ENCODE peak calls at places on chromosomes 12 and 14, in eight cellular contexts. One of them, this sample, is unnamed. For H3K4me1, the result is how much of the 10 kb centered on the place peaks cover.

GRCh38 chr14:93543766-93544165 is 113.0 kb downstream of the UNC79 start:
- DNase-seq in BE2C: no peak
- DNase-seq in CD8-positive, alpha-beta T cell: no peak
- DNase-seq in mesendoderm: no peak
- DNase-seq in A549: peak
- DNase-seq in cardiac muscle cell: peak
- DNase-seq in heart right ventricle: no peak
- DNase-seq in body of pancreas: no peak
- DNase-seq in this sample: no peak

GRCh38 chr14:73785834-73786631 is 65.6 kb upstream of the PTGR2 start:
- DNase-seq in BE2C: peak
- DNase-seq in CD8-positive, alpha-beta T cell: peak
- DNase-seq in mesendoderm: peak
- DNase-seq in A549: peak
- DNase-seq in cardiac muscle cell: peak
- DNase-seq in heart right ventricle: peak
- DNase-seq in body of pancreas: peak
- DNase-seq in this sample: peak

GRCh38 chr12:108584456-108585065 is 13.3 kb downstream of the TMEM119 start:
- DNase-seq in BE2C: no peak
- DNase-seq in CD8-positive, alpha-beta T cell: no peak
- DNase-seq in mesendoderm: no peak
- DNase-seq in A549: no peak
- DNase-seq in cardiac muscle cell: no peak
- DNase-seq in heart right ventricle: no peak
- DNase-seq in body of pancreas: no peak
- DNase-seq in this sample: no peak

GRCh38 chr12:72241552-72241951 is 30.6 kb upstream of the TRHDE start:
- DNase-seq in BE2C: no peak
- DNase-seq in CD8-positive, alpha-beta T cell: no peak
- DNase-seq in mesendoderm: no peak
- DNase-seq in A549: no peak
- DNase-seq in cardiac muscle cell: no peak
- DNase-seq in heart right ventricle: no peak
- DNase-seq in body of pancreas: no peak
- DNase-seq in this sample: no peak

GRCh38 chr12:89874146-89874545 is 165.5 kb upstream of the ATP2B1 start:
- DNase-seq in BE2C: no peak
- DNase-seq in CD8-positive, alpha-beta T cell: no peak
- DNase-seq in mesendoderm: no peak
- DNase-seq in A549: no peak
- DNase-seq in cardiac muscle cell: no peak
- DNase-seq in heart right ventricle: peak
- DNase-seq in body of pancreas: no peak
- DNase-seq in this sample: no peak

GRCh38 chr12:18629916-18630315 is 107.9 kb downstream of the PLCZ1 start:
- DNase-seq in BE2C: no peak
- DNase-seq in CD8-positive, alpha-beta T cell: no peak
- DNase-seq in mesendoderm: no peak
- DNase-seq in A549: no peak
- DNase-seq in cardiac muscle cell: no peak
- DNase-seq in heart right ventricle: no peak
- DNase-seq in body of pancreas: no peak
- DNase-seq in this sample: no peak

GRCh38 chr12:40002178-40003169 is 103.4 kb downstream of the SLC2A13 start:
- DNase-seq in BE2C: no peak
- DNase-seq in CD8-positive, alpha-beta T cell: no peak
- DNase-seq in mesendoderm: no peak
- DNase-seq in A549: peak
- DNase-seq in cardiac muscle cell: no peak
- DNase-seq in heart right ventricle: no peak
- DNase-seq in body of pancreas: peak
- DNase-seq in this sample: no peak

GRCh38 chr14:93103392-93104080 is 12.2 kb downstream of the ITPK1 start:
- DNase-seq in BE2C: no peak
- DNase-seq in CD8-positive, alpha-beta T cell: peak
- DNase-seq in mesendoderm: no peak
- DNase-seq in A549: no peak
- DNase-seq in cardiac muscle cell: no peak
- DNase-seq in heart right ventricle: no peak
- DNase-seq in body of pancreas: no peak
- DNase-seq in this sample: no peak

GRCh38 chr12:130504110-130504835 is 166.6 kb downstream of the PIWIL1 start:
- DNase-seq in BE2C: no peak
- DNase-seq in CD8-positive, alpha-beta T cell: no peak
- DNase-seq in mesendoderm: peak
- DNase-seq in A549: no peak
- DNase-seq in cardiac muscle cell: no peak
- DNase-seq in heart right ventricle: no peak
- DNase-seq in body of pancreas: no peak
- DNase-seq in this sample: no peak

GRCh38 chr12:52139579-52140062 is 52.2 kb downstream of the KRT80 start:
- DNase-seq in BE2C: peak
- DNase-seq in CD8-positive, alpha-beta T cell: no peak
- DNase-seq in mesendoderm: peak
- DNase-seq in A549: peak
- DNase-seq in cardiac muscle cell: peak
- DNase-seq in heart right ventricle: no peak
- DNase-seq in body of pancreas: peak
- DNase-seq in this sample: no peak

GRCh38 chr12:51848843-51849735 is 571 bp upstream of the FIGNL2 start:
- DNase-seq in BE2C: no peak
- DNase-seq in CD8-positive, alpha-beta T cell: no peak
- DNase-seq in mesendoderm: peak
- DNase-seq in A549: no peak
- DNase-seq in cardiac muscle cell: peak
- DNase-seq in heart right ventricle: peak
- DNase-seq in body of pancreas: no peak
- DNase-seq in this sample: no peak

GRCh38 chr12:116213014-116213413 is 64.5 kb downstream of the MED13L start:
- DNase-seq in BE2C: no peak
- DNase-seq in CD8-positive, alpha-beta T cell: no peak
- DNase-seq in mesendoderm: peak
- DNase-seq in A549: no peak
- DNase-seq in cardiac muscle cell: no peak
- DNase-seq in heart right ventricle: no peak
- DNase-seq in body of pancreas: no peak
- DNase-seq in this sample: no peak

GRCh38 chr12:116216022-116216756 is 61.3 kb downstream of the MED13L start:
- DNase-seq in BE2C: no peak
- DNase-seq in CD8-positive, alpha-beta T cell: no peak
- DNase-seq in mesendoderm: no peak
- DNase-seq in A549: no peak
- DNase-seq in cardiac muscle cell: no peak
- DNase-seq in heart right ventricle: no peak
- DNase-seq in body of pancreas: no peak
- DNase-seq in this sample: no peak

GRCh38 chr12:116215021-116215420 is 62.5 kb downstream of the MED13L start:
- DNase-seq in BE2C: no peak
- DNase-seq in CD8-positive, alpha-beta T cell: no peak
- DNase-seq in mesendoderm: no peak
- DNase-seq in A549: no peak
- DNase-seq in cardiac muscle cell: no peak
- DNase-seq in heart right ventricle: no peak
- DNase-seq in body of pancreas: no peak
- DNase-seq in this sample: no peak

GRCh38 chr12:116217045-116217444 is 60.4 kb downstream of the MED13L start:
- DNase-seq in BE2C: no peak
- DNase-seq in CD8-positive, alpha-beta T cell: no peak
- DNase-seq in mesendoderm: no peak
- DNase-seq in A549: no peak
- DNase-seq in cardiac muscle cell: no peak
- DNase-seq in heart right ventricle: no peak
- DNase-seq in body of pancreas: no peak
- DNase-seq in this sample: no peak

DNA sequence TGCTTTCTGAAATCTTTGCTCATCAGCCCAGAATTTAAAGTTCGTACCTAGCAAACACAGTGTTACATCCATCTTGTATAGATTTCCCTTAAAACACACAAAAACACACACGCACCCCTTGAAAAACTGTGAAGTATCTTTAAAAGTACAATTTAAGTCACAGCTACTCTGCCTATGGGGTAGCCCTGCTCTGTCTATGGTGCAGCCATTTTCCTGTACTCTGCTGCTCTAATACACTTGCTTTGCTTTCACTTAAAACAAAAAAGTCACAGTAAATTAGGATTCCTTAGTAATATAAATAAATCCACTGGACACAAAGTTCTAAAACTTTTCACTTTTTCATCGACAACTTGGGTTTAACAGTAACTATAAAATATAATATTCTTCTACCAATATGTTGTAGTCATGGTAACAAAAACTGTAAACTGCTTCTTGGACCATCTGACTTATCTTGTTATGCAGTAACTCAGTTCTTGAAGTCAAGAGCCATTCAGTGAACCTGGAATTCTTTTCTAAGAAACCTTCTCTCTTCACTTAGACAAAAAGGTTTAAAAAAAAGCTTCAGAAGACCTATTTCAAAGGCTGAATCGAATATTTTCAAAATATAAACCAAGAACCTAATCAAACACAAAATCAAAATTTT is 63.5 kb downstream of the MED13L start:
- DNase-seq in BE2C: no peak
- DNase-seq in CD8-positive, alpha-beta T cell: no peak
- DNase-seq in mesendoderm: no peak
- DNase-seq in A549: no peak
- DNase-seq in cardiac muscle cell: no peak
- DNase-seq in heart right ventricle: no peak
- DNase-seq in body of pancreas: no peak
- DNase-seq in this sample: no peak
- H3K4me1 ChIP-seq in BE2C: under half
- H3K4me1 ChIP-seq in CD8-positive, alpha-beta T cell: half or more
- H3K4me1 ChIP-seq in mesendoderm: under half
- H3K4me1 ChIP-seq in A549: half or more
- H3K4me1 ChIP-seq in cardiac muscle cell: half or more
- H3K4me1 ChIP-seq in heart right ventricle: half or more
- H3K4me1 ChIP-seq in body of pancreas: under half
- H3K4me1 ChIP-seq in this sample: under half

GRCh38 chr14:52918486-52918885 is 32.4 kb downstream of the FERMT2 start:
- DNase-seq in BE2C: no peak
- DNase-seq in CD8-positive, alpha-beta T cell: no peak
- DNase-seq in mesendoderm: no peak
- DNase-seq in A549: peak
- DNase-seq in cardiac muscle cell: no peak
- DNase-seq in heart right ventricle: no peak
- DNase-seq in body of pancreas: no peak
- DNase-seq in this sample: no peak

GRCh38 chr14:52922059-52922458 is 28.8 kb downstream of the FERMT2 start:
- DNase-seq in BE2C: no peak
- DNase-seq in CD8-positive, alpha-beta T cell: no peak
- DNase-seq in mesendoderm: peak
- DNase-seq in A549: no peak
- DNase-seq in cardiac muscle cell: no peak
- DNase-seq in heart right ventricle: no peak
- DNase-seq in body of pancreas: no peak
- DNase-seq in this sample: no peak

GRCh38 chr14:52922656-52923055 is 28.2 kb downstream of the FERMT2 start:
- DNase-seq in BE2C: no peak
- DNase-seq in CD8-positive, alpha-beta T cell: no peak
- DNase-seq in mesendoderm: no peak
- DNase-seq in A549: no peak
- DNase-seq in cardiac muscle cell: no peak
- DNase-seq in heart right ventricle: no peak
- DNase-seq in body of pancreas: no peak
- DNase-seq in this sample: no peak

GRCh38 chr14:52917732-52918131 is 33.1 kb downstream of the FERMT2 start:
- DNase-seq in BE2C: no peak
- DNase-seq in CD8-positive, alpha-beta T cell: no peak
- DNase-seq in mesendoderm: no peak
- DNase-seq in A549: no peak
- DNase-seq in cardiac muscle cell: no peak
- DNase-seq in heart right ventricle: no peak
- DNase-seq in body of pancreas: no peak
- DNase-seq in this sample: no peak

DNA sequence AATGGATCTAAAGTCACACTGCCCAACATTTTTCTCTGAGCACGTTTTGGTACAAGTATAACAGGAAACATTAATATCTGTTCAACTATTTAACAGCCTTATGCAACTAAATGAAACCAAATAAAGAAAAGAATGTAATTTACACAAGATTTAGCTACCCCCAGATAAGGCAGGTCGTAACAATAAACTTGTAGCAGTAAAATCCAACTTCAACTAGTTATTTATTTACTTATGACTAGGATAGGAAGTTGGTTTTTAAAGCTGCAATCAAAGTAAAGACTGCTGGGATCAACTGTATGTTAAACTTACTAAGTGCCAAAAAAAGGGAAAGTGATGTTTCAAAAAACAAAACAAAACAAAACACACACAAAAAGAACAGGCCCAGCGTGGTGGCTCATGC is 30.9 kb downstream of the FERMT2 start:
- DNase-seq in BE2C: no peak
- DNase-seq in CD8-positive, alpha-beta T cell: no peak
- DNase-seq in mesendoderm: no peak
- DNase-seq in A549: no peak
- DNase-seq in cardiac muscle cell: no peak
- DNase-seq in heart right ventricle: no peak
- DNase-seq in body of pancreas: no peak
- DNase-seq in this sample: no peak
- H3K4me1 ChIP-seq in BE2C: under half
- H3K4me1 ChIP-seq in CD8-positive, alpha-beta T cell: under half
- H3K4me1 ChIP-seq in mesendoderm: under half
- H3K4me1 ChIP-seq in A549: half or more
- H3K4me1 ChIP-seq in cardiac muscle cell: under half
- H3K4me1 ChIP-seq in heart right ventricle: half or more
- H3K4me1 ChIP-seq in body of pancreas: under half
- H3K4me1 ChIP-seq in this sample: under half

DNA sequence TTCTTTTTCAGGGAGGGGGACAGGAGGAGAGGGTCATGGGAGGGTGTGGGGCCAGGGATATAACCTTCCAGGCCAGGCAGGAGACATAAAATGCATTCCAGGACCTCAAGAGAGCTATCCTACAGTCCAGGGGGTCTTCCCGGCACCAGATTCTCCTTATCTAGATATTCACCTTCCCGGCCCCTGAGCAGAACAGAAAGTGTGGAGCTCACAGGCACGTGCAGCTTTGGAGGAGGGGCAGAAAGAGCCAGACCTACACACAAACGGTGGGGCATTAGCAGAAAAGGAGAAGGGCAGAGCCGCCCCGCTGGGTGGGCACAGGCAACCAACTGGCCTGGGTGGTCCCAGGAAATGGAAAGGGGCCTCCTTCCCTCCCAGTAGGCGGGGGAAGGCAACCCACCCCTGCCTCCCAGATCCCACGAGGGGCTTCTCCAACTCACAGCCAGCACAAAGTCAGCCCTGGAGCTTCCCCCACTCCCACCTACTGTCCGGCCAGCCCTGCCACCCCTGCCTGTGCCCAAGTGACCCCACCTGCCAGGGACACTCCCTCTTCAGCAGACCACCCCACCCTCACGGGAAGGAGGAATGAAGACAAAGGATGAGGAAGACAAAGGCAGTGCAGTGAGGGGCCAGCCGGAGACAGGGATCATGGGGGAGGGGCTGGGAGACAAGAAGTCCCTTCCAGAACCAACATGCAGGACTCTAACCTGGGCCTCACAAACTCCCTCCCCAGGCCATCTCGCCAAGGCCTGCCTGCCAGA is 33.3 kb downstream of the CCDC85C start:
- DNase-seq in BE2C: no peak
- DNase-seq in CD8-positive, alpha-beta T cell: no peak
- DNase-seq in mesendoderm: peak
- DNase-seq in A549: no peak
- DNase-seq in cardiac muscle cell: peak
- DNase-seq in heart right ventricle: no peak
- DNase-seq in body of pancreas: no peak
- DNase-seq in this sample: no peak
- H3K4me1 ChIP-seq in BE2C: half or more
- H3K4me1 ChIP-seq in CD8-positive, alpha-beta T cell: under half
- H3K4me1 ChIP-seq in mesendoderm: half or more
- H3K4me1 ChIP-seq in A549: half or more
- H3K4me1 ChIP-seq in cardiac muscle cell: half or more
- H3K4me1 ChIP-seq in heart right ventricle: half or more
- H3K4me1 ChIP-seq in body of pancreas: half or more
- H3K4me1 ChIP-seq in this sample: half or more

GRCh38 chr12:131865196-131865875 is 29.1 kb upstream of the ULK1 start:
- DNase-seq in BE2C: peak
- DNase-seq in CD8-positive, alpha-beta T cell: no peak
- DNase-seq in mesendoderm: no peak
- DNase-seq in A549: peak
- DNase-seq in cardiac muscle cell: no peak
- DNase-seq in heart right ventricle: no peak
- DNase-seq in body of pancreas: no peak
- DNase-seq in this sample: no peak
- H3K4me1 ChIP-seq in BE2C: under half
- H3K4me1 ChIP-seq in CD8-positive, alpha-beta T cell: under half
- H3K4me1 ChIP-seq in mesendoderm: under half
- H3K4me1 ChIP-seq in A549: half or more
- H3K4me1 ChIP-seq in cardiac muscle cell: under half
- H3K4me1 ChIP-seq in heart right ventricle: under half
- H3K4me1 ChIP-seq in body of pancreas: under half
- H3K4me1 ChIP-seq in this sample: under half

This sample was measured in testis.